ENCODE peak calls at places on chromosomes 16 and 17, in ten cellular contexts. One of them, this sample, is unnamed.

GRCh38 chr16:75263291-75263962 is 12.0 kb upstream of the BCAR1 start:
- DNase-seq in NCI-H748 treated with DMSO at 0.1 percent for 48 hours: no peak
- DNase-seq in stimulated activated CD4-positive, alpha-beta T cell treated with anti-CD3 and anti-CD28 coated beads, Interleukin-15, amount 100 ng/mL, for 48 hours: no peak
- DNase-seq in germinal center: no peak
- DNase-seq in left ventricle myocardium superior: no peak
- DNase-seq in activated effector memory CD4-positive, alpha-beta T cell treated with Interleukin-2 at 50 U/mL for 16 hours: no peak
- DNase-seq in left ventricle myocardium inferior: no peak
- DNase-seq in retinal pigment epithelial cell: no peak
- DNase-seq in cardiac fibroblast: no peak
- DNase-seq in NCI-H2081: no peak
- DNase-seq in this sample: no peak

GRCh38 chr17:45228121-45228941 is 6.6 kb downstream of the FMNL1 start:
- DNase-seq in NCI-H748 treated with DMSO at 0.1 percent for 48 hours: no peak
- DNase-seq in stimulated activated CD4-positive, alpha-beta T cell treated with anti-CD3 and anti-CD28 coated beads, Interleukin-15, amount 100 ng/mL, for 48 hours: no peak
- DNase-seq in germinal center: no peak
- DNase-seq in left ventricle myocardium superior: peak; percentile 55
- DNase-seq in activated effector memory CD4-positive, alpha-beta T cell treated with Interleukin-2 at 50 U/mL for 16 hours: no peak
- DNase-seq in left ventricle myocardium inferior: no peak
- DNase-seq in retinal pigment epithelial cell: no peak
- DNase-seq in cardiac fibroblast: no peak
- DNase-seq in NCI-H2081: no peak
- DNase-seq in this sample: peak; percentile 17

GRCh38 chr16:11059588-11059987 is 115.2 kb downstream of the CLEC16A start:
- DNase-seq in NCI-H748 treated with DMSO at 0.1 percent for 48 hours: no peak
- DNase-seq in stimulated activated CD4-positive, alpha-beta T cell treated with anti-CD3 and anti-CD28 coated beads, Interleukin-15, amount 100 ng/mL, for 48 hours: no peak
- DNase-seq in germinal center: no peak
- DNase-seq in left ventricle myocardium superior: no peak
- DNase-seq in activated effector memory CD4-positive, alpha-beta T cell treated with Interleukin-2 at 50 U/mL for 16 hours: no peak
- DNase-seq in left ventricle myocardium inferior: no peak
- DNase-seq in retinal pigment epithelial cell: no peak
- DNase-seq in cardiac fibroblast: no peak
- DNase-seq in NCI-H2081: no peak
- DNase-seq in this sample: no peak

GRCh38 chr17:2545393-2545792 is 33.7 kb upstream of the METTL16 start:
- DNase-seq in NCI-H748 treated with DMSO at 0.1 percent for 48 hours: no peak
- DNase-seq in stimulated activated CD4-positive, alpha-beta T cell treated with anti-CD3 and anti-CD28 coated beads, Interleukin-15, amount 100 ng/mL, for 48 hours: no peak
- DNase-seq in germinal center: no peak
- DNase-seq in left ventricle myocardium superior: peak; percentile 65
- DNase-seq in activated effector memory CD4-positive, alpha-beta T cell treated with Interleukin-2 at 50 U/mL for 16 hours: no peak
- DNase-seq in left ventricle myocardium inferior: peak; percentile 27
- DNase-seq in retinal pigment epithelial cell: peak; percentile 32
- DNase-seq in cardiac fibroblast: peak; percentile 9
- DNase-seq in NCI-H2081: no peak
- DNase-seq in this sample: no peak

GRCh38 chr16:27377666-27378485 is 24.1 kb upstream of the IL21R start:
- DNase-seq in NCI-H748 treated with DMSO at 0.1 percent for 48 hours: no peak
- DNase-seq in stimulated activated CD4-positive, alpha-beta T cell treated with anti-CD3 and anti-CD28 coated beads, Interleukin-15, amount 100 ng/mL, for 48 hours: no peak
- DNase-seq in germinal center: peak; percentile 67
- DNase-seq in left ventricle myocardium superior: no peak
- DNase-seq in activated effector memory CD4-positive, alpha-beta T cell treated with Interleukin-2 at 50 U/mL for 16 hours: no peak
- DNase-seq in left ventricle myocardium inferior: no peak
- DNase-seq in retinal pigment epithelial cell: no peak
- DNase-seq in cardiac fibroblast: no peak
- DNase-seq in NCI-H2081: no peak
- DNase-seq in this sample: no peak

GRCh38 chr16:55710466-55710865 is 54.7 kb downstream of the SLC6A2 start:
- DNase-seq in NCI-H748 treated with DMSO at 0.1 percent for 48 hours: no peak
- DNase-seq in stimulated activated CD4-positive, alpha-beta T cell treated with anti-CD3 and anti-CD28 coated beads, Interleukin-15, amount 100 ng/mL, for 48 hours: no peak
- DNase-seq in germinal center: no peak
- DNase-seq in left ventricle myocardium superior: no peak
- DNase-seq in activated effector memory CD4-positive, alpha-beta T cell treated with Interleukin-2 at 50 U/mL for 16 hours: no peak
- DNase-seq in left ventricle myocardium inferior: no peak
- DNase-seq in retinal pigment epithelial cell: no peak
- DNase-seq in cardiac fibroblast: no peak
- DNase-seq in NCI-H2081: no peak
- DNase-seq in this sample: no peak

GRCh38 chr17:71229036-71229435 is 891.8 kb upstream of the SOX9 start:
- DNase-seq in NCI-H748 treated with DMSO at 0.1 percent for 48 hours: no peak
- DNase-seq in stimulated activated CD4-positive, alpha-beta T cell treated with anti-CD3 and anti-CD28 coated beads, Interleukin-15, amount 100 ng/mL, for 48 hours: no peak
- DNase-seq in germinal center: no peak
- DNase-seq in left ventricle myocardium superior: no peak
- DNase-seq in activated effector memory CD4-positive, alpha-beta T cell treated with Interleukin-2 at 50 U/mL for 16 hours: no peak
- DNase-seq in left ventricle myocardium inferior: no peak
- DNase-seq in retinal pigment epithelial cell: no peak
- DNase-seq in cardiac fibroblast: no peak
- DNase-seq in NCI-H2081: no peak
- DNase-seq in this sample: no peak

GRCh38 chr16:65524231-65524630 is 402.4 kb upstream of the CDH11 start:
- DNase-seq in NCI-H748 treated with DMSO at 0.1 percent for 48 hours: no peak
- DNase-seq in stimulated activated CD4-positive, alpha-beta T cell treated with anti-CD3 and anti-CD28 coated beads, Interleukin-15, amount 100 ng/mL, for 48 hours: no peak
- DNase-seq in germinal center: no peak
- DNase-seq in left ventricle myocardium superior: no peak
- DNase-seq in activated effector memory CD4-positive, alpha-beta T cell treated with Interleukin-2 at 50 U/mL for 16 hours: no peak
- DNase-seq in left ventricle myocardium inferior: no peak
- DNase-seq in retinal pigment epithelial cell: no peak
- DNase-seq in cardiac fibroblast: no peak
- DNase-seq in NCI-H2081: no peak
- DNase-seq in this sample: no peak

GRCh38 chr17:72890711-72891110 is 201.8 kb downstream of the SLC39A11 start:
- DNase-seq in NCI-H748 treated with DMSO at 0.1 percent for 48 hours: no peak
- DNase-seq in stimulated activated CD4-positive, alpha-beta T cell treated with anti-CD3 and anti-CD28 coated beads, Interleukin-15, amount 100 ng/mL, for 48 hours: no peak
- DNase-seq in germinal center: no peak
- DNase-seq in left ventricle myocardium superior: no peak
- DNase-seq in activated effector memory CD4-positive, alpha-beta T cell treated with Interleukin-2 at 50 U/mL for 16 hours: no peak
- DNase-seq in left ventricle myocardium inferior: no peak
- DNase-seq in retinal pigment epithelial cell: no peak
- DNase-seq in cardiac fibroblast: peak; percentile 14
- DNase-seq in NCI-H2081: no peak
- DNase-seq in this sample: no peak

GRCh38 chr17:74218436-74218835 is 5.1 kb downstream of the TTYH2 start:
- DNase-seq in NCI-H748 treated with DMSO at 0.1 percent for 48 hours: no peak
- DNase-seq in stimulated activated CD4-positive, alpha-beta T cell treated with anti-CD3 and anti-CD28 coated beads, Interleukin-15, amount 100 ng/mL, for 48 hours: no peak
- DNase-seq in germinal center: no peak
- DNase-seq in left ventricle myocardium superior: no peak
- DNase-seq in activated effector memory CD4-positive, alpha-beta T cell treated with Interleukin-2 at 50 U/mL for 16 hours: no peak
- DNase-seq in left ventricle myocardium inferior: no peak
- DNase-seq in retinal pigment epithelial cell: no peak
- DNase-seq in cardiac fibroblast: peak; percentile 57
- DNase-seq in NCI-H2081: no peak
- DNase-seq in this sample: no peak

GRCh38 chr16:87123356-87124001 is 193.7 kb downstream of the C16orf95 start:
- DNase-seq in NCI-H748 treated with DMSO at 0.1 percent for 48 hours: no peak
- DNase-seq in stimulated activated CD4-positive, alpha-beta T cell treated with anti-CD3 and anti-CD28 coated beads, Interleukin-15, amount 100 ng/mL, for 48 hours: no peak
- DNase-seq in germinal center: no peak
- DNase-seq in left ventricle myocardium superior: no peak
- DNase-seq in activated effector memory CD4-positive, alpha-beta T cell treated with Interleukin-2 at 50 U/mL for 16 hours: no peak
- DNase-seq in left ventricle myocardium inferior: no peak
- DNase-seq in retinal pigment epithelial cell: no peak
- DNase-seq in cardiac fibroblast: no peak
- DNase-seq in NCI-H2081: no peak
- DNase-seq in this sample: no peak